ENCODE peak calls at places on chromosome 16, in seven cellular contexts. One of them, this sample, is unnamed.
A peak's percentile ranks its signal among the peaks of the same experiment; 100 is the strongest.

GRCh38 chr16:74052006-74052405 is 244.6 kb upstream of the PSMD7 start:
- DNase-seq in IMR-90: no peak
- DNase-seq in H1: no peak
- DNase-seq in H9: no peak
- DNase-seq in mesenchymal stem cell: no peak
- DNase-seq in trophoblast cell: peak; percentile 21
- DNase-seq in mesendoderm: no peak
- DNase-seq in this sample: no peak

GRCh38 chr16:28001642-28002041 is 61.9 kb downstream of the GSG1L start:
- DNase-seq in mesendoderm: no peak
- DNase-seq in IMR-90: no peak
- DNase-seq in H9: no peak
- DNase-seq in mesenchymal stem cell: no peak
- DNase-seq in H1: no peak
- DNase-seq in trophoblast cell: no peak
- DNase-seq in this sample: no peak

GRCh38 chr16:14302031-14302398 is 230.9 kb downstream of the MRTFB start:
- DNase-seq in H9: peak; percentile 44
- DNase-seq in IMR-90: peak; percentile 60
- DNase-seq in trophoblast cell: peak; percentile 85
- DNase-seq in mesendoderm: peak; percentile 79
- DNase-seq in mesenchymal stem cell: peak; percentile 72
- DNase-seq in H1: no peak
- DNase-seq in this sample: no peak

GRCh38 chr16:1781758-1782407 is 488 bp downstream of the SPSB3 start:
- DNase-seq in mesenchymal stem cell: peak; percentile 41
- DNase-seq in H9: no peak
- DNase-seq in IMR-90: peak; percentile 6
- DNase-seq in H1: peak; percentile 56
- DNase-seq in trophoblast cell: peak; percentile 40
- DNase-seq in mesendoderm: peak; percentile 55
- DNase-seq in this sample: peak; percentile 14

GRCh38 chr16:57999366-57999970 is 1.0 kb downstream of the ZNF319 start:
- DNase-seq in H1: no peak
- DNase-seq in H9: no peak
- DNase-seq in mesenchymal stem cell: peak; percentile 60
- DNase-seq in IMR-90: peak; percentile 33
- DNase-seq in trophoblast cell: no peak
- DNase-seq in mesendoderm: peak; percentile 56
- DNase-seq in this sample: no peak

GRCh38 chr16:84294196-84295142 is at the start of gene WFDC1:
- DNase-seq in mesendoderm: no peak
- DNase-seq in H1: peak; percentile 58
- DNase-seq in mesenchymal stem cell: peak; percentile 15
- DNase-seq in IMR-90: peak; percentile 19
- DNase-seq in trophoblast cell: no peak
- DNase-seq in H9: no peak
- DNase-seq in this sample: no peak

GRCh38 chr16:23587726-23588125 is 8.4 kb downstream of the NDUFAB1 start:
- DNase-seq in H9: no peak
- DNase-seq in mesenchymal stem cell: peak; percentile 15
- DNase-seq in IMR-90: peak; percentile 96
- DNase-seq in mesendoderm: peak; percentile 26
- DNase-seq in trophoblast cell: no peak
- DNase-seq in H1: no peak
- DNase-seq in this sample: no peak

GRCh38 chr16:888901-889570 is 81.7 kb downstream of the LMF1 start:
- DNase-seq in trophoblast cell: no peak
- DNase-seq in IMR-90: no peak
- DNase-seq in H9: no peak
- DNase-seq in mesenchymal stem cell: no peak
- DNase-seq in mesendoderm: no peak
- DNase-seq in H1: no peak
- DNase-seq in this sample: no peak

GRCh38 chr16:3745751-3746355 is 28.5 kb upstream of the TRAP1 start:
- DNase-seq in IMR-90: peak; percentile 70
- DNase-seq in H9: no peak
- DNase-seq in mesenchymal stem cell: no peak
- DNase-seq in mesendoderm: no peak
- DNase-seq in H1: no peak
- DNase-seq in trophoblast cell: no peak
- DNase-seq in this sample: peak; percentile 26

GRCh38 chr16:5776876-5777275 is 679.3 kb upstream of the EEF2KMT start:
- DNase-seq in mesendoderm: no peak
- DNase-seq in IMR-90: no peak
- DNase-seq in trophoblast cell: no peak
- DNase-seq in H9: no peak
- DNase-seq in H1: no peak
- DNase-seq in mesenchymal stem cell: no peak
- DNase-seq in this sample: no peak

GRCh38 chr16:31331141-31331764 is 23.7 kb upstream of the ITGAX start:
- DNase-seq in H9: peak; percentile 52
- DNase-seq in mesenchymal stem cell: no peak
- DNase-seq in IMR-90: no peak
- DNase-seq in trophoblast cell: no peak
- DNase-seq in H1: no peak
- DNase-seq in mesendoderm: no peak
- DNase-seq in this sample: no peak

GRCh38 chr16:77868478-77868877 is 80.1 kb downstream of the VAT1L start:
- DNase-seq in IMR-90: no peak
- DNase-seq in trophoblast cell: no peak
- DNase-seq in mesenchymal stem cell: no peak
- DNase-seq in mesendoderm: no peak
- DNase-seq in H1: no peak
- DNase-seq in H9: no peak
- DNase-seq in this sample: no peak

GRCh38 chr16:67000384-67001158 is 12.2 kb downstream of the CES4A start:
- DNase-seq in IMR-90: no peak
- DNase-seq in mesendoderm: peak; percentile 41
- DNase-seq in H9: peak; percentile 80
- DNase-seq in mesenchymal stem cell: peak; percentile 29
- DNase-seq in trophoblast cell: peak; percentile 81
- DNase-seq in H1: peak; percentile 84
- DNase-seq in this sample: no peak

GRCh38 chr16:15552507-15552906 is 90.4 kb downstream of the MARF1 start:
- DNase-seq in H1: no peak
- DNase-seq in trophoblast cell: no peak
- DNase-seq in H9: no peak
- DNase-seq in mesenchymal stem cell: no peak
- DNase-seq in mesendoderm: no peak
- DNase-seq in IMR-90: no peak
- DNase-seq in this sample: no peak

GRCh38 chr16:8376430-8376829 is 213.9 kb downstream of the TMEM114 start:
- DNase-seq in IMR-90: no peak
- DNase-seq in H1: no peak
- DNase-seq in H9: no peak
- DNase-seq in mesenchymal stem cell: no peak
- DNase-seq in mesendoderm: no peak
- DNase-seq in trophoblast cell: no peak
- DNase-seq in this sample: no peak

GRCh38 chr16:6835516-6835915 is 497.1 kb upstream of the RBFOX1 start:
- DNase-seq in trophoblast cell: no peak
- DNase-seq in IMR-90: no peak
- DNase-seq in H9: no peak
- DNase-seq in mesenchymal stem cell: no peak
- DNase-seq in mesendoderm: no peak
- DNase-seq in H1: no peak
- DNase-seq in this sample: no peak

GRCh38 chr16:73418746-73419145 is 370.8 kb upstream of the ZFHX3 start:
- DNase-seq in trophoblast cell: no peak
- DNase-seq in mesenchymal stem cell: no peak
- DNase-seq in IMR-90: peak; percentile 22
- DNase-seq in H1: no peak
- DNase-seq in mesendoderm: no peak
- DNase-seq in H9: no peak
- DNase-seq in this sample: no peak

GRCh38 chr16:54647731-54648221 is 282.9 kb upstream of the IRX5 start:
- DNase-seq in H9: no peak
- DNase-seq in mesendoderm: no peak
- DNase-seq in trophoblast cell: no peak
- DNase-seq in mesenchymal stem cell: no peak
- DNase-seq in H1: no peak
- DNase-seq in IMR-90: no peak
- DNase-seq in this sample: no peak

GRCh38 chr16:89308391-89309333 is 91.2 kb downstream of the ZNF778 start:
- DNase-seq in IMR-90: no peak
- DNase-seq in H1: peak; percentile 90
- DNase-seq in mesenchymal stem cell: no peak
- DNase-seq in H9: peak; percentile 72
- DNase-seq in trophoblast cell: peak; percentile 19
- DNase-seq in mesendoderm: peak; percentile 54
- DNase-seq in this sample: no peak

GRCh38 chr16:59527206-59527997 is 793.3 kb upstream of the GOT2 start:
- DNase-seq in trophoblast cell: no peak
- DNase-seq in H9: no peak
- DNase-seq in mesenchymal stem cell: peak; percentile 69
- DNase-seq in mesendoderm: peak; percentile 56
- DNase-seq in H1: no peak
- DNase-seq in IMR-90: peak; percentile 38
- DNase-seq in this sample: no peak

GRCh38 chr16:54268340-54268739 is 18.2 kb downstream of the IRX3 start:
- DNase-seq in H1: no peak
- DNase-seq in mesendoderm: no peak
- DNase-seq in trophoblast cell: no peak
- DNase-seq in IMR-90: no peak
- DNase-seq in mesenchymal stem cell: no peak
- DNase-seq in H9: peak; percentile 10
- DNase-seq in this sample: no peak

GRCh38 chr16:3518292-3518982 is 17.6 kb downstream of the CLUAP1 start:
- DNase-seq in IMR-90: no peak
- DNase-seq in H1: no peak
- DNase-seq in mesendoderm: no peak
- DNase-seq in mesenchymal stem cell: no peak
- DNase-seq in trophoblast cell: no peak
- DNase-seq in H9: no peak
- DNase-seq in this sample: no peak

GRCh38 chr16:89300311-89300975 is 82.9 kb downstream of the ZNF778 start:
- DNase-seq in mesendoderm: no peak
- DNase-seq in H1: no peak
- DNase-seq in IMR-90: peak; percentile 65
- DNase-seq in trophoblast cell: no peak
- DNase-seq in H9: no peak
- DNase-seq in mesenchymal stem cell: no peak
- DNase-seq in this sample: no peak

DNA sequence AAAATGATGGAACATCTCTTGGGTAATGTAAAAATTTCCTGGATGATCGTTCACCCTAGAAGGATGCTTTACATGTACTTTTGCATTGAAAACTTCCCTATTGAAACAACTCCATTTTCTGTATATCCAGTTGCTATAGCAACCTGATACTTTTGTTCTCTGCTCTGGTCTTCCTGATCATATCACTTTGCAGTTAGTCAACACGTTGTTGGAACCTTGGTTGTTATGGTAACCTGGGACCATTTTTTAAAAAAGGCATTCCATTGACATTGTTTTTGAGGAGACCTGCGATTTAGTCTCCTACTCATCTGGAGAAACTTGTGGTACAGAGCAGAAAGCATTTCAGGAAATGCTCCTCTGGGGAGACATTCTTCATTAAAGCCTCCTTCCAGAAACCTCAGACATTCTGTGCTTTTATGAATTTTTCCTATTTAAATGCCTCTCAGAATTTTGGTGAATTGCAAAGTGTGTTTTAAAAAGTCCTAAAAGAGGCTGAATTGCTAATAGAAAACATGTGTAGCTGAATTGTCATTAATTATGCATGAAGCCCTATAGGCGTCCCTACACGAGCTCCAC is 378.9 kb downstream of the HS3ST4 start:
- DNase-seq in mesendoderm: peak; percentile 92
- DNase-seq in IMR-90: no peak
- DNase-seq in H1: no peak
- DNase-seq in trophoblast cell: no peak
- DNase-seq in mesenchymal stem cell: no peak
- DNase-seq in H9: no peak
- DNase-seq in this sample: peak; percentile 37
- H3K79me1 ChIP-seq in mesendoderm: no peaks in the 10 kb centered on the region
- H3K79me1 ChIP-seq in IMR-90: no peaks in the 10 kb centered on the region
- H3K79me1 ChIP-seq in H1: no peaks in the 10 kb centered on the region
- H3K79me1 ChIP-seq in trophoblast cell: no peaks in the 10 kb centered on the region
- H3K79me1 ChIP-seq in mesenchymal stem cell: no peaks in the 10 kb centered on the region
- H3K79me1 ChIP-seq in H9: no peaks in the 10 kb centered on the region
- H3K79me1 ChIP-seq in this sample: no peaks in the 10 kb centered on the region

GRCh38 chr16:12201216-12201615 is 224.7 kb downstream of the SNX29 start:
- DNase-seq in H9: no peak
- DNase-seq in mesendoderm: no peak
- DNase-seq in mesenchymal stem cell: no peak
- DNase-seq in trophoblast cell: no peak
- DNase-seq in IMR-90: peak; percentile 62
- DNase-seq in H1: no peak
- DNase-seq in this sample: no peak
- H3K79me1 ChIP-seq in H9: no peaks in the 10 kb centered on the region
- H3K79me1 ChIP-seq in mesendoderm: no peaks in the 10 kb centered on the region
- H3K79me1 ChIP-seq in mesenchymal stem cell: peaks cover 5% of the 10 kb centered on the region
- H3K79me1 ChIP-seq in trophoblast cell: no peaks in the 10 kb centered on the region
- H3K79me1 ChIP-seq in IMR-90: peaks cover 3% of the 10 kb centered on the region
- H3K79me1 ChIP-seq in H1: no peaks in the 10 kb centered on the region
- H3K79me1 ChIP-seq in this sample: peaks cover 1% of the 10 kb centered on the region

GRCh38 chr16:88070989-88071625 is 119.9 kb downstream of the BANP start:
- DNase-seq in mesenchymal stem cell: no peak
- DNase-seq in trophoblast cell: no peak
- DNase-seq in H1: no peak
- DNase-seq in H9: no peak
- DNase-seq in IMR-90: no peak
- DNase-seq in mesendoderm: no peak
- DNase-seq in this sample: no peak
- H3K79me1 ChIP-seq in mesenchymal stem cell: peaks cover 28% of the 10 kb centered on the region
- H3K79me1 ChIP-seq in trophoblast cell: no peaks in the 10 kb centered on the region
- H3K79me1 ChIP-seq in H1: no peaks in the 10 kb centered on the region
- H3K79me1 ChIP-seq in H9: no peaks in the 10 kb centered on the region
- H3K79me1 ChIP-seq in IMR-90: no peaks in the 10 kb centered on the region
- H3K79me1 ChIP-seq in mesendoderm: no peaks in the 10 kb centered on the region
- H3K79me1 ChIP-seq in this sample: peaks cover 3% of the 10 kb centered on the region

GRCh38 chr16:35447010-35447558 is 1987.7 kb downstream of the TP53TG3F start:
- DNase-seq in mesenchymal stem cell: no peak
- DNase-seq in mesendoderm: no peak
- DNase-seq in IMR-90: no peak
- DNase-seq in H1: no peak
- DNase-seq in H9: no peak
- DNase-seq in trophoblast cell: no peak
- DNase-seq in this sample: no peak

GRCh38 chr16:35452471-35452870 is 1993.1 kb downstream of the TP53TG3F start:
- DNase-seq in H9: no peak
- DNase-seq in mesenchymal stem cell: no peak
- DNase-seq in H1: no peak
- DNase-seq in trophoblast cell: no peak
- DNase-seq in mesendoderm: no peak
- DNase-seq in IMR-90: no peak
- DNase-seq in this sample: no peak

GRCh38 chr16:35450648-35451047 is 1991.2 kb downstream of the TP53TG3F start:
- DNase-seq in IMR-90: no peak
- DNase-seq in H1: no peak
- DNase-seq in mesenchymal stem cell: no peak
- DNase-seq in mesendoderm: no peak
- DNase-seq in H9: no peak
- DNase-seq in trophoblast cell: no peak
- DNase-seq in this sample: no peak

DNA sequence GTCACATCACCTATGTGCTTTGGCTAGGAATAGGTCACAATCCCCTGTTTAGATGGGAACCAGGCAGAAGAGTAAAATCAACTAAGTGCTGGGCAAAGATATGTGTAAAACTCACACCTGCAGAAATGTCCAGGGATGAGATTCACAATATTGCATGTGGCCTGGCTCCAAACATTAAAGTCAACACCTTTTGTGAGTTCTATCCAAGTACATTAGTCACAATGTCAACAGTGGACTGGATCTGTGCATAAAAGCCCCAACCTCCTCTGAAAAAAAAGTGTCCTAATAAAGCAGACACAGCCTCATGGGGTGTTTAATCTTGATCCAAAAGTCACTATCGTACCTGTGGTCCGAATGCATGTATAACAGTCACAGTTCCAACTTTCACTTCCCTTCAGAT is 1990.3 kb downstream of the TP53TG3F start:
- DNase-seq in H1: no peak
- DNase-seq in H9: no peak
- DNase-seq in trophoblast cell: no peak
- DNase-seq in mesendoderm: no peak
- DNase-seq in IMR-90: no peak
- DNase-seq in mesenchymal stem cell: no peak
- DNase-seq in this sample: no peak
- H3K79me1 ChIP-seq in H1: no peaks in the 10 kb centered on the region
- H3K79me1 ChIP-seq in H9: no peaks in the 10 kb centered on the region
- H3K79me1 ChIP-seq in trophoblast cell: no peaks in the 10 kb centered on the region
- H3K79me1 ChIP-seq in mesendoderm: no peaks in the 10 kb centered on the region
- H3K79me1 ChIP-seq in IMR-90: no peaks in the 10 kb centered on the region
- H3K79me1 ChIP-seq in mesenchymal stem cell: no peaks in the 10 kb centered on the region
- H3K79me1 ChIP-seq in this sample: peaks cover 2% of the 10 kb centered on the region